ENCODE peak calls at places on chromosomes 1 and 21, in six cellular contexts. J, D, Y, M, R and B are unnamed samples.

GRCh38 chr1:64121766-64122385 is 81.5 kb upstream of the UBE2U start:
- DNase-seq in D (peak), M (no peak), J (no peak), R (no peak), Y (no peak), B (no peak)

GRCh38 chr21:44439211-44439600 is 16.1 kb upstream of the LRRC3 start:
- DNase-seq in Y (no peak), D (no peak), M (no peak), R (no peak), J (no peak), B (no peak)

GRCh38 chr1:224637510-224637909 is 21.4 kb downstream of the CNIH3 start:
- DNase-seq in Y (no peak), J (no peak), R (no peak), M (no peak), D (peak), B (no peak)

GRCh38 chr1:204065174-204065985 is 7.5 kb upstream of the SOX13 start:
- DNase-seq in Y (no peak), R (no peak), D (peak), J (no peak), M (no peak), B (no peak)

GRCh38 chr1:106613106-106613505 is 443.4 kb upstream of the PRMT6 start:
- DNase-seq in J (no peak), D (no peak), Y (no peak), R (no peak), M (no peak), B (no peak)

GRCh38 chr1:238558156-238558555 is 667.4 kb upstream of the ZP4 start:
- DNase-seq in M (no peak), D (peak), R (no peak), J (no peak), Y (no peak), B (no peak)

GRCh38 chr1:82445827-82446226 is 645.1 kb downstream of the ADGRL2 start:
- DNase-seq in D (no peak), Y (no peak), R (no peak), J (no peak), M (no peak), B (no peak)

GRCh38 chr1:116927049-116927798 is 17.5 kb downstream of the PTGFRN start:
- DNase-seq in D (no peak), J (no peak), R (no peak), M (no peak), Y (no peak), B (no peak)

GRCh38 chr1:108045370-108045950 is 80.5 kb upstream of the VAV3 start:
- DNase-seq in M (no peak), R (no peak), D (no peak), J (peak), Y (no peak), B (no peak)

GRCh38 chr1:233238884-233239432 is 56.6 kb downstream of the PCNX2 start:
- DNase-seq in J (no peak), D (peak), Y (peak), R (no peak), M (no peak), B (no peak)

GRCh38 chr1:222634180-222635013 is 16.5 kb downstream of the MIA3 start:
- DNase-seq in D (peak), M (peak), R (no peak), J (peak), Y (peak), B (peak)

GRCh38 chr1:233859446-233859845 is 45.0 kb upstream of the SLC35F3 start:
- DNase-seq in D (no peak), R (no peak), M (no peak), J (no peak), Y (no peak), B (no peak)

GRCh38 chr1:98119793-98120192 is 199.0 kb upstream of the DPYD start:
- DNase-seq in M (no peak), J (no peak), Y (no peak), R (no peak), D (peak), B (no peak)

GRCh38 chr1:234214911-234215892 is 158.1 kb upstream of the COA6 start:
- DNase-seq in J (no peak), D (no peak), M (no peak), Y (no peak), R (no peak), B (no peak)

GRCh38 chr1:107991371-107992066 is 26.5 kb upstream of the VAV3 start:
- DNase-seq in M (no peak), J (no peak), D (no peak), R (no peak), Y (no peak), B (no peak)

GRCh38 chr1:3695326-3696217 is 43.3 kb downstream of the TP73 start:
- DNase-seq in Y (peak), M (peak), D (peak), J (peak), R (no peak), B (peak)

GRCh38 chr1:245986404-245987221 is 520.5 kb downstream of the SMYD3 start:
- DNase-seq in R (no peak), Y (no peak), D (peak), J (no peak), M (peak), B (peak)

GRCh38 chr1:151197863-151198253 is 494 bp upstream of the PIP5K1A start:
- DNase-seq in Y (peak), D (no peak), R (no peak), J (no peak), M (no peak), B (peak)

GRCh38 chr21:28771790-28772501 is 220.7 kb downstream of the LTN1 start:
- DNase-seq in Y (no peak), J (no peak), R (no peak), D (peak), M (no peak), B (no peak)

GRCh38 chr1:41870076-41870562 is 48.6 kb downstream of the HIVEP3 start:
- DNase-seq in M (peak), J (no peak), Y (no peak), D (peak), R (no peak), B (no peak)

GRCh38 chr1:183236158-183236725 is 50.2 kb downstream of the LAMC2 start:
- DNase-seq in Y (no peak), R (no peak), M (no peak), J (no peak), D (no peak), B (no peak)

GRCh38 chr1:36883315-36883949 is 150.9 kb downstream of the GRIK3 start:
- DNase-seq in J (no peak), D (no peak), M (no peak), R (no peak), Y (no peak), B (no peak)

GRCh38 chr21:21101911-21102310 is 103.7 kb downstream of the NCAM2 start:
- DNase-seq in M (peak), R (no peak), Y (peak), D (peak), J (peak), B (no peak)

GRCh38 chr21:32412998-32413504 is 545 bp downstream of the EVA1C start:
- DNase-seq in R (no peak), J (no peak), Y (no peak), D (no peak), M (no peak), B (no peak)

GRCh38 chr1:210291786-210292275 is 36.9 kb upstream of the HHAT start:
- DNase-seq in Y (no peak), J (peak), R (no peak), D (no peak), M (no peak), B (no peak)
- TF ChIP-seq SMC3 in Y (no peak), J (no peak), R (no peak), D (no peak), M (no peak), B (no peak)

DNA sequence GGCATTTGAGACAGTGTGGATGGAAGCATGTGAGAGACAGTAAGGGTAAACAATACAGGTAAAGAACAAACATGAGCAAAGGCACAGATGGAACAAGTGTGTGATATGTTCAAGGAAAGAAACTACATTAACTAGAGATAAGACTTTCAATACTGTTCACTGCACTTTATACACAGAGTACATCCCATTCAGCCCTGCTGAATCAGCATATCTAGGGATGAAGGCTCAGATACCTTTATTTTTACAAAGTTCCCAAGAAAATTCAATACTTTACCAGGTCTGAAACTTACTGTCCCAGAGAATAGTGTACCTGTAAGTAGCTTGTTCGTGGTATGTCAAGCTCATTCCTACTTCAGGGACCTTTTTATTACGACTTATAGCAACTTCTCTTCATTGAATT is 122.5 kb downstream of the LHX4 start:
- DNase-seq in J (no peak), Y (no peak), M (no peak), R (no peak), D (no peak), B (no peak)
- TF ChIP-seq SMC3 in J (no peak), Y (no peak), M (no peak), R (no peak), D (no peak), B (no peak)

GRCh38 chr1:32494196-32494595 is 29.3 kb downstream of the ZBTB8B start:
- DNase-seq in Y (no peak), D (no peak), R (no peak), J (peak), M (no peak), B (no peak)
- TF ChIP-seq SMC3 in Y (no peak), D (no peak), R (no peak), J (no peak), M (no peak), B (no peak)

GRCh38 chr1:231630558-231631205 is 4.1 kb downstream of the DISC1 start:
- DNase-seq in D (peak), M (no peak), J (no peak), R (no peak), Y (no peak), B (no peak)
- TF ChIP-seq SMC3 in D (no peak), M (no peak), J (no peak), R (no peak), Y (no peak), B (no peak)

DNA sequence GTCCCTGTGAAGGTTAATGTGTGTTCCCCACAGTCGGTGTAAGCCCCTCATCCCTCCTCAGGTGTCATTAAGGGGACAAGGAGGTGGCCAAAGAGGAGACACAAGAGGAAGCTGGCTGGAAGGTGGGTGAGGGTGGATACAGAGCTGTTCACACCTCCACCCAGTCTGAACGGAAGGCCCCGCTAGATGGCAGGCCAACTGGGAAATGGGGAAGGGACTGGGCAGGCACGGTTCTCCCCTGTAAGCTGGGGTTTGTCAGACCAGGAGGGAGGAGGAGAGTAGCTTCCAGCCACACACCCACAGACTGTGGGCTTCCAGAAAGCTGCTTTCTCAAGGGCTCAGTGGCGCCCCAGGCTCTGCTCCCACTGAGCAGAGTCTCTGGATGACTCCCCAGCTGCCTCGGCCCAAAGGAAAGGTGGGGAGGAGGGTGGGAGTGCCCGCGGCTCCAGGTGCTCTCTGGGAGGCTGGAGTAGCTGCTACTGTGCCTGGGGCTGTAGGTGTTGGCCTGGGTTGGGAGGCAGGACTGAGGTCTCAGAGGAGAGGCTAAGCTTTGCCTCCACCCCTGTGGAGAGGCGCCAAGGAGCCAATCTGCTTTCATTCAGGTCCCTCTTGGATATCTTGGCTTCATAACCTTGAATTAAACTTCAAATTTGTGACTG is 41.2 kb downstream of the PCP4 start:
- DNase-seq in R (no peak), J (no peak), M (no peak), D (no peak), Y (no peak), B (no peak)
- TF ChIP-seq SMC3 in R (no peak), J (no peak), M (no peak), D (no peak), Y (no peak), B (no peak)

GRCh38 chr1:9601942-9602793 is 13.5 kb downstream of the TMEM201 start:
- DNase-seq in Y (no peak), R (no peak), J (no peak), M (no peak), D (no peak), B (no peak)

GRCh38 chr1:9600861-9601834 is 12.4 kb downstream of the TMEM201 start:
- DNase-seq in R (no peak), M (no peak), D (no peak), Y (no peak), J (no peak), B (no peak)

GRCh38 chr1:9603766-9604753 is 15.3 kb downstream of the TMEM201 start:
- DNase-seq in D (peak), Y (no peak), R (no peak), J (peak), M (no peak), B (no peak)

GRCh38 chr1:9602794-9603167 is 14.1 kb downstream of the TMEM201 start:
- DNase-seq in J (no peak), R (no peak), M (no peak), Y (no peak), D (no peak), B (no peak)

GRCh38 chr1:9603307-9603706 is 14.6 kb downstream of the TMEM201 start:
- DNase-seq in Y (no peak), M (no peak), J (peak), R (no peak), D (no peak), B (no peak)
- TF ChIP-seq SMC3 in Y (no peak), M (no peak), J (no peak), R (no peak), D (no peak), B (no peak)

GRCh38 chr21:42499430-42500106 is 3.5 kb upstream of the RSPH1 start:
- DNase-seq in J (no peak), M (no peak), R (no peak), Y (no peak), D (no peak), B (no peak)
- TF ChIP-seq SMC3 in J (no peak), M (no peak), R (no peak), Y (no peak), D (no peak), B (no peak)